ENCODE peak calls at places on chromosomes 3 and 15, in eight cellular contexts. O, B, S, A, F, C, T and E are unnamed samples. For H3K9me3 and H3K4me1, the result is how much of the 10 kb centered on the place peaks cover.

GRCh38 chr15:99542828-99543227 is 23.0 kb upstream of the MEF2A start:
- DNase-seq in A (peak), T (no peak), F (no peak), S (no peak), C (no peak), O (no peak), B (no peak), E (no peak)

GRCh38 chr15:47813985-47814384 is 96.7 kb downstream of the SEMA6D start:
- DNase-seq in O (no peak), A (no peak), T (no peak), B (no peak), F (no peak), S (no peak), C (no peak), E (no peak)

GRCh38 chr3:7697538-7697937 is 804.1 kb upstream of the LMCD1 start:
- DNase-seq in F (no peak), S (no peak), T (no peak), B (peak), A (no peak), O (no peak), C (no peak), E (no peak)

GRCh38 chr3:22098000-22098399 is 347.0 kb upstream of the ZNF385D start:
- DNase-seq in T (no peak), C (no peak), F (no peak), A (no peak), B (no peak), S (no peak), O (no peak), E (no peak)

GRCh38 chr3:8621872-8622271 is 22.7 kb downstream of the SSUH2 start:
- DNase-seq in F (no peak), O (no peak), A (peak), S (no peak), B (no peak), C (peak), T (peak), E (peak)

GRCh38 chr15:95025924-95026728 is 794.8 kb downstream of the MCTP2 start:
- DNase-seq in F (no peak), O (peak), S (no peak), C (peak), A (peak), B (peak), T (peak), E (no peak)

GRCh38 chr15:52783191-52783829 is 6.8 kb downstream of the ONECUT1 start:
- DNase-seq in S (no peak), C (no peak), T (no peak), A (no peak), O (no peak), B (peak), F (no peak), E (no peak)

GRCh38 chr3:107870989-107871638 is 219.7 kb downstream of the CD47 start:
- DNase-seq in B (no peak), F (no peak), C (no peak), S (no peak), T (no peak), A (peak), O (no peak), E (no peak)

GRCh38 chr15:62344806-62345539 is 179.9 kb upstream of the C2CD4B start:
- DNase-seq in A (peak), O (peak), F (peak), S (peak), T (no peak), C (peak), B (peak), E (peak)

GRCh38 chr3:44712455-44713075 is at the start of gene ZNF502:
- DNase-seq in B (peak), O (peak), F (peak), T (peak), A (peak), S (peak), C (peak), E (peak)

GRCh38 chr15:27059610-27060202 is 88.7 kb downstream of the GABRG3 start:
- DNase-seq in S (no peak), T (no peak), C (no peak), F (no peak), B (peak), O (no peak), A (peak), E (no peak)

GRCh38 chr3:30493912-30494311 is 112.5 kb upstream of the TGFBR2 start:
- DNase-seq in T (no peak), C (no peak), B (no peak), S (no peak), A (peak), O (no peak), F (no peak), E (peak)

GRCh38 chr15:56192659-56193442 is 50.8 kb downstream of the RFX7 start:
- DNase-seq in S (no peak), B (no peak), A (no peak), O (no peak), T (no peak), F (no peak), C (no peak), E (no peak)

GRCh38 chr3:87145553-87145952 is 81.6 kb upstream of the CHMP2B start:
- DNase-seq in B (peak), S (no peak), A (peak), O (no peak), C (no peak), T (no peak), F (no peak), E (no peak)

GRCh38 chr15:89196994-89197393 is 24.4 kb downstream of the RLBP1 start:
- DNase-seq in A (no peak), F (no peak), O (no peak), T (peak), S (no peak), C (peak), B (no peak), E (no peak)

GRCh38 chr15:35753486-35753885 is 207.5 kb upstream of the DPH6 start:
- DNase-seq in A (peak), F (no peak), T (no peak), C (no peak), S (no peak), O (no peak), B (peak), E (no peak)

DNA sequence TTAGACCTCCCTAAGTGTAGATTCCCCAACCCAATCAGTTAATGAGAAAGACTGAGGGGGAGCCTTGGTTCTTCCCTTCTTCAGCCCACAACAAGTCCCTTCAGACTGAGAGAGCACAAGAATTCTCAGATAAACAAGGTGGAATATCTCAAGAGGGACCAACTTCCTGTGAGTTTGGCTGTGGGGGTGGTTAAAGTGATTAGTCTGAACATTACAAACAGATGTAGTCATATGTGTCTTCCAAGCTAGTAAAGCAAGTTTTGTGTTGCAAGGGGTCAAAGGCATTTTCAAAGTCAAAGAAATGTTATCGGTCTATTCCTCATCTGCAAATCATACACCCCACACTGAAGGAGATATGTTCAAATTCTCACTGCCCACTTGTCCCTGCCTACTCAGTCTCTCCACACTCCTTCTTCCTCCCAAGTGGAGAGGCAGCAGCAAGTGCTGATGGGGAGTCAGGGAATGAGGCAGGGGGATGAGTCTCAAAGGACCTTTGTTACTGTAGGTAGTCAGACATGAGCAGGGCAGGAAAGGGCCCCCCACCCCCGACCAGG is 242.6 kb downstream of the FAM43A start:
- DNase-seq in T (no peak), S (no peak), O (no peak), A (peak), C (no peak), F (no peak), B (no peak), E (no peak)
- H3K9me3 ChIP-seq in T (under half), S (under half), O (under half), A (under half), C (under half), F (under half), B (under half), E (under half)

GRCh38 chr15:69039516-69040225 is 25.2 kb downstream of the NOX5 start:
- DNase-seq in S (no peak), B (no peak), O (no peak), T (no peak), F (no peak), C (no peak), A (no peak), E (no peak)
- TF ChIP-seq CTCF in S (no peak), B (no peak), O (no peak), T (no peak), F (no peak), C (no peak), A (no peak), E (no peak)

GRCh38 chr3:188230962-188231361 is 77.0 kb downstream of the LPP start:
- DNase-seq in T (no peak), B (no peak), A (peak), C (no peak), S (no peak), O (no peak), F (no peak), E (peak)

GRCh38 chr3:188233320-188233719 is 79.4 kb downstream of the LPP start:
- DNase-seq in O (no peak), S (no peak), C (no peak), A (peak), T (no peak), B (no peak), F (no peak), E (no peak)

GRCh38 chr3:188234172-188234571 is 80.2 kb downstream of the LPP start:
- DNase-seq in C (no peak), F (no peak), O (no peak), A (peak), S (no peak), T (no peak), B (no peak), E (no peak)

GRCh38 chr3:188231454-188231853 is 77.5 kb downstream of the LPP start:
- DNase-seq in A (no peak), C (no peak), F (no peak), B (no peak), O (no peak), S (no peak), T (no peak), E (no peak)

GRCh38 chr3:188232676-188233075 is 78.7 kb downstream of the LPP start:
- DNase-seq in S (no peak), C (no peak), F (no peak), A (no peak), T (no peak), B (no peak), O (no peak), E (no peak)
- H3K4me1 ChIP-seq in S (under half), C (half or more), F (under half), A (under half), T (under half), B (under half), O (under half), E (half or more)

DNA sequence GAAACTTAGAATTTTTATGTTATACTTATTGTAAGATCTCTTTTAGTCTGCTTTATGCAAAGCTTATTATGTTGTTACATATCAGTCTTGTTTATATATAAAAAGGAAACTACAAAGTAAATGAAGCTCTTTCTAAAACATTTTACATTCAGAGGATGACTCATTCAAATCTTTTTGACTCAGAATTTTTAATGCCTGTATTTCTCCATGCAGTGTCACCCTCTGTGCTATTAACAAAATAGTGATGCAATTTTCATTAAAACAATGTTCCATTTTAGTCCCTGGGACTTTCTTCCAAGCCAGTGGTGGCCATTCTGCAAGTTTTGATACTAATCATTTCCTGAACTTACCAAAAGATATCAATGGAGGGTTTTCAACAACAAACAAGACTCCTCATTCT is 216.1 kb downstream of the NAALADL2 start:
- DNase-seq in C (no peak), B (no peak), T (no peak), S (no peak), F (no peak), O (no peak), A (peak), E (no peak)
- H3K9me3 ChIP-seq in C (under half), B (under half), T (under half), S (under half), F (under half), O (under half), A (under half), E (under half)

DNA sequence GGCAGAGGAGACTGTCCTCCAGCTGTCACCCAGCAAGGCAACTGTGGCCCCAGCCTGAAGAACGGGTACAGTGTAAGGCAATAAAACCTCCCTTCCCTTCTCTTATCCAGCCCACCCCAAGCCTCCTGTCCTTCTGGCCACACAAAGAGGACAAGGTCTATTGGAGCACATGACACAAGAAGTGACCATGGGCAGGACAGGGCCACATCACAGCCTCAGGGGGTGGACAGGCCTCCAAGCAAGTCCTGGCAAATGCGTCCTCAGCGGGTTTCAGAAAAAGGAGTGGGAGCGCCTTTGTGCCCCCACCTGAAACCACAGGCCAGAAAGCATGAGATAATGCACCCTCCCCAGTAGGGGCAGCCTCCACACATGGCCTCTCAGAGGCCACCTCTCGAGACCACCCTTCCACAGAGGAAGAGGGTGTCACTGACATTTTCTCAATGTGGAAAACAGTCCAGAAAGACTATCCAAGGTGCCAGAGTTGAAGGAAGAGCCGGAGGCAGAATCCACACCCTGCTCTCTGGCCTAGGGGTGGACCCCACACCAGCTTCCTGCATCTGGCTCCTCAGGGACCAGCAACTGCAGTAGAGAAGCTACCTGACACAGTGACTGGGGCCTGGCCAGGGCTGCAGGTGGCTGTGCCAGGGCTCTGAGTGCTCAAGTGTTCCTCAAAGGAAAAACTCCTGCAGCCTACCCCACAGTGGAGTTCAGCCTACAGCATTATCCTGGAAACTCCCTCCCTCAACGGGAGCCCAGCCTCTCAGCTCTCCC is 43.9 kb downstream of the CCDC12 start:
- DNase-seq in A (no peak), C (peak), S (peak), B (no peak), T (no peak), F (peak), O (no peak), E (no peak)
- TF ChIP-seq CTCF in A (no peak), C (no peak), S (no peak), B (no peak), T (no peak), F (no peak), O (no peak), E (no peak)